ENCODE peak calls at places on chromosomes 13 and 19, in four cellular contexts. One of them, this sample, is unnamed.

GRCh38 chr19:29650988-29651387 is 14.3 kb upstream of the PLEKHF1 start:
- DNase-seq in HL-60: no peak
- DNase-seq in K562: no peak
- DNase-seq in GM12878: no peak
- DNase-seq in this sample: no peak

GRCh38 chr19:50759886-50760285 is 10.4 kb upstream of the GPR32 start:
- DNase-seq in HL-60: no peak
- DNase-seq in K562: peak; percentile 79
- DNase-seq in GM12878: no peak
- DNase-seq in this sample: no peak

GRCh38 chr13:67155898-67156717 is 74.0 kb downstream of the PCDH9 start:
- DNase-seq in GM12878: no peak
- DNase-seq in HL-60: no peak
- DNase-seq in K562: no peak
- DNase-seq in this sample: no peak

GRCh38 chr13:44734204-44734707 is 158.1 kb upstream of the TSC22D1 start:
- DNase-seq in GM12878: no peak
- DNase-seq in K562: no peak
- DNase-seq in HL-60: no peak
- DNase-seq in this sample: no peak

GRCh38 chr13:38743499-38743898 is 56.6 kb downstream of the FREM2 start:
- DNase-seq in GM12878: no peak
- DNase-seq in HL-60: no peak
- DNase-seq in K562: no peak
- DNase-seq in this sample: no peak

GRCh38 chr13:106612688-106613087 is 44.8 kb upstream of the ARGLU1 start:
- DNase-seq in GM12878: no peak
- DNase-seq in K562: no peak
- DNase-seq in HL-60: peak; percentile 57
- DNase-seq in this sample: no peak

GRCh38 chr13:36870050-36870692 is 49.9 kb downstream of the SMAD9 start:
- DNase-seq in GM12878: no peak
- DNase-seq in K562: no peak
- DNase-seq in HL-60: no peak
- DNase-seq in this sample: no peak

GRCh38 chr13:94708031-94708571 is 4.2 kb downstream of the SOX21 start:
- DNase-seq in K562: no peak
- DNase-seq in HL-60: no peak
- DNase-seq in GM12878: no peak
- DNase-seq in this sample: no peak

GRCh38 chr13:67932991-67933390 is 702.9 kb upstream of the PCDH9 start:
- DNase-seq in HL-60: no peak
- DNase-seq in GM12878: no peak
- DNase-seq in K562: no peak
- DNase-seq in this sample: no peak

GRCh38 chr13:75881109-75881775 is 245.1 kb downstream of the LMO7 start:
- DNase-seq in K562: no peak
- DNase-seq in HL-60: no peak
- DNase-seq in GM12878: no peak
- DNase-seq in this sample: no peak

GRCh38 chr19:39297931-39298634 is 1.9 kb downstream of the IFNL1 start:
- DNase-seq in K562: no peak
- DNase-seq in HL-60: no peak
- DNase-seq in GM12878: no peak
- DNase-seq in this sample: no peak

GRCh38 chr19:40567040-40567749 is 9.5 kb upstream of the SHKBP1 start:
- DNase-seq in K562: peak; percentile 42
- DNase-seq in HL-60: no peak
- DNase-seq in GM12878: no peak
- DNase-seq in this sample: no peak

GRCh38 chr19:49081273-49081672 is 4.0 kb upstream of the SNRNP70 start:
- DNase-seq in K562: no peak
- DNase-seq in GM12878: no peak
- DNase-seq in HL-60: no peak
- DNase-seq in this sample: no peak

GRCh38 chr19:29622191-29623070 is 16.3 kb downstream of the POP4 start:
- DNase-seq in HL-60: no peak
- DNase-seq in GM12878: no peak
- DNase-seq in K562: no peak
- DNase-seq in this sample: no peak

GRCh38 chr13:112850273-112850672 is 118.7 kb upstream of the MCF2L start:
- DNase-seq in K562: no peak
- DNase-seq in HL-60: no peak
- DNase-seq in GM12878: no peak
- DNase-seq in this sample: no peak

GRCh38 chr13:82294226-82294625 is 1588.0 kb downstream of the SLITRK1 start:
- DNase-seq in HL-60: no peak
- DNase-seq in GM12878: no peak
- DNase-seq in K562: no peak
- DNase-seq in this sample: no peak

GRCh38 chr13:71621152-71622124 is 245.6 kb downstream of the DACH1 start:
- DNase-seq in GM12878: no peak
- DNase-seq in K562: no peak
- DNase-seq in HL-60: no peak
- DNase-seq in this sample: no peak

GRCh38 chr19:44644391-44645016 is 794 bp downstream of the PVR start:
- DNase-seq in HL-60: no peak
- DNase-seq in GM12878: no peak
- DNase-seq in K562: peak; percentile 34
- DNase-seq in this sample: peak; percentile 35

GRCh38 chr13:20473888-20474287 is 51.8 kb downstream of the CRYL1 start:
- DNase-seq in K562: no peak
- DNase-seq in HL-60: no peak
- DNase-seq in GM12878: no peak
- DNase-seq in this sample: no peak

GRCh38 chr19:5628919-5629481 is 6.1 kb downstream of the SAFB start:
- DNase-seq in K562: no peak
- DNase-seq in GM12878: no peak
- DNase-seq in HL-60: no peak
- DNase-seq in this sample: no peak

GRCh38 chr19:32720936-32721250 is 1.3 kb downstream of the TDRD12 start:
- DNase-seq in K562: no peak
- DNase-seq in GM12878: no peak
- DNase-seq in HL-60: no peak
- DNase-seq in this sample: no peak

GRCh38 chr19:50230379-50231351 is 27.2 kb downstream of the MYH14 start:
- DNase-seq in GM12878: no peak
- DNase-seq in K562: no peak
- DNase-seq in HL-60: no peak
- DNase-seq in this sample: no peak

GRCh38 chr19:29516358-29516725 is 9.5 kb upstream of the VSTM2B start:
- DNase-seq in GM12878: no peak
- DNase-seq in HL-60: no peak
- DNase-seq in K562: no peak
- DNase-seq in this sample: no peak

GRCh38 chr19:46616631-46617322 is 8.1 kb downstream of the PTGIR start:
- DNase-seq in K562: peak; percentile 79
- DNase-seq in HL-60: no peak
- DNase-seq in GM12878: no peak
- DNase-seq in this sample: no peak

GRCh38 chr13:69565334-69565733 is 542.3 kb upstream of the ATXN8OS start:
- DNase-seq in HL-60: peak; percentile 8
- DNase-seq in GM12878: peak; percentile 12
- DNase-seq in K562: peak; percentile 7
- DNase-seq in this sample: peak; percentile 4
- TF ChIP-seq SPI1 in HL-60: no peak
- TF ChIP-seq SPI1 in GM12878: no peak
- TF ChIP-seq SPI1 in K562: no peak
- TF ChIP-seq SPI1 in this sample: no peak

DNA sequence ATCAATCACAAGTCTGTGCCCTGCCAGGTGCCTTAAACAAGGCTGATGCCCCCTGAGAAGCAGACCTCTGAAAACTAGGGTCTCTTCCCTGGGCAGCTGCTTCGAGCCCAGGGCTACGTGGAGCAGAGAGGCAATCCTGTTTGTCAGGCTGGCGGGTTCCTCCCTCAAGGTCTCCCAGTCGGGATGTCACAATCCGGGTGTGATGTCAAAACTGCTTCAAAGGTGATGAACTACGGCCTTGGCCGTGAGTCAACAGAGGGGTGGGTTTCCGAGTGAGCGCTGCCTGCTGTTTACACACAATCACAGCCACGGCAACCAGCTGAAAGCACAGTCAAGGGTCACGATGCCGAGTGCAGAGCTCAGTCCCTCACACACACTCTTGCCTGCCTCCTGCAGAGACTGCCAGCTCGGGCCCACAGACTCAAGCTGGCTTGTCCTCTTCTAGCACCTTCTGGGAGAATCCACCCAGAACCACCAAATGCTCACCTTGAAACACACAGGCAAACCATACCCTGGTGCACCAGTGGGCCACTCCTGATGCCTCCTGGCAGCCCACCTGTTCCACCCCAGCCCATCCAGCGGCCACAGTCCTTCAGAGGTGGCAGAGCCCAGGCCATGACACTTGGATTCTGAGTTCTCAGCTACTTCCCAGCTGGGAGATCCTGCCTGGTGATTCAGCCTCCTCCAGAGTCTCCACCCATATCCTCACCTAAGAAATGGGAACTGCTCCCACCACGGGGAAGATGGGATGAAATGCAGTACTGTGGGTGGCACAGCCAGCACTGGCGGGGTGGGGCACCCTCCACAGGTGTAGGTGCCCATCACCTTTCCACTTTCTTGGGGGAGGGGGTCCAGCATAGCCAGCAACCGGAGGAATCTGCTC is 6.8 kb downstream of the ELL start:
- DNase-seq in GM12878: no peak
- DNase-seq in HL-60: peak; percentile 69
- DNase-seq in K562: no peak
- DNase-seq in this sample: no peak
- TF ChIP-seq SPI1 in GM12878: no peak
- TF ChIP-seq SPI1 in HL-60: no peak
- TF ChIP-seq SPI1 in K562: peak; percentile 20
- TF ChIP-seq SPI1 in this sample: no peak

GRCh38 chr13:26971990-26972888 is 199.4 kb downstream of the USP12 start:
- DNase-seq in K562: peak; percentile 37
- DNase-seq in HL-60: peak; percentile 16
- DNase-seq in GM12878: no peak
- DNase-seq in this sample: no peak
- TF ChIP-seq SPI1 in K562: no peak
- TF ChIP-seq SPI1 in HL-60: no peak
- TF ChIP-seq SPI1 in GM12878: no peak
- TF ChIP-seq SPI1 in this sample: no peak

DNA sequence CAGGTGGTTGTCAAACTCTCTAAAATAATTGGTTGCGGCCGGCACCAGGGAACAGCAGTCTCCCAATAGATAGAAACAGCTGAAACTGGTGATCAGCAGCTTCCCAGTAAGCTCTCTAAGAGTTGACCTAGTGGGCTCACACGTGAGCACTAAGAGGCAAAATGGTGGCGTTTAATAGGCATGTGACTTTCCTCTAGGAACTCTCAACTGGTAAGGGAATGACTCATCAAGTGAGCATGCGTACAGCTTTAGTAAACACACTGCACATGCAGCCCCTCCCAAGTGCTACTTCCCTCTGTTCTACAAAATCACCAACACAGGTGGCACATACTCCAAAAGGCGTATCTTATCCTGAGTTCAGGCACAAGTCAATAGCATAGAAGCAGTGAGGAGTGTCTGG is 41.7 kb downstream of the TNFSF11 start:
- DNase-seq in HL-60: no peak
- DNase-seq in K562: no peak
- DNase-seq in GM12878: no peak
- DNase-seq in this sample: no peak
- TF ChIP-seq SPI1 in HL-60: no peak
- TF ChIP-seq SPI1 in K562: no peak
- TF ChIP-seq SPI1 in GM12878: no peak
- TF ChIP-seq SPI1 in this sample: no peak

GRCh38 chr13:32883501-32883900 is 132.7 kb upstream of the KL start:
- DNase-seq in HL-60: no peak
- DNase-seq in GM12878: no peak
- DNase-seq in K562: no peak
- DNase-seq in this sample: no peak
- TF ChIP-seq SPI1 in HL-60: no peak
- TF ChIP-seq SPI1 in GM12878: no peak
- TF ChIP-seq SPI1 in K562: no peak
- TF ChIP-seq SPI1 in this sample: no peak